ENCODE peak calls at places on chromosomes 13 and 19, in seven cellular contexts. D is KG1, C is activated B cell treated with CpG ODN at 0.5 μM for 24 hours, M is choroid plexus epithelial cell, E is AG10803, Z is fibroblast of lung, P is iPS-NIHi11. A is an unnamed sample.

GRCh38 chr13:25276748-25277147 is 10.5 kb downstream of the MTMR6 start:
- DNase-seq in C (no peak), E (no peak), D (no peak), M (peak; percentile 14), Z (peak; percentile 2), P (no peak), A (peak; percentile 36)

GRCh38 chr19:495440-496332 is 600 bp upstream of the MADCAM1 start:
- DNase-seq in D (no peak), C (no peak), E (peak; percentile 19), M (no peak), P (peak; percentile 78), Z (peak; percentile 20), A (peak; percentile 20)

GRCh38 chr19:45160870-45161714 is at the start of gene NKPD1:
- DNase-seq in D (no peak), M (no peak), P (peak; percentile 78), Z (no peak), C (no peak), E (no peak), A (no peak)

GRCh38 chr13:99467764-99468163 is 33.5 kb upstream of the TM9SF2 start:
- DNase-seq in D (no peak), E (peak; percentile 25), Z (peak; percentile 43), M (peak; percentile 66), P (no peak), C (no peak), A (peak; percentile 50)

GRCh38 chr13:30895773-30896172 is 10.3 kb upstream of the MEDAG start:
- DNase-seq in P (no peak), E (peak; percentile 95), C (no peak), M (peak; percentile 97), Z (peak; percentile 91), D (no peak), A (peak; percentile 87)

GRCh38 chr13:99590519-99591011 is 89.3 kb downstream of the TM9SF2 start:
- DNase-seq in P (no peak), D (no peak), M (peak; percentile 47), C (no peak), Z (peak; percentile 74), E (peak; percentile 21), A (peak; percentile 66)

GRCh38 chr13:33057019-33057785 is 41.0 kb downstream of the KL start:
- DNase-seq in D (no peak), E (peak; percentile 15), C (no peak), Z (no peak), M (peak; percentile 55), P (peak; percentile 51), A (peak; percentile 23)

GRCh38 chr19:42555801-42556200 is 27.5 kb upstream of the CEACAM1 start:
- DNase-seq in E (no peak), C (no peak), P (no peak), M (no peak), Z (no peak), D (peak; percentile 53), A (no peak)

GRCh38 chr19:38666662-38667448 is 19.4 kb downstream of the ACTN4 start:
- DNase-seq in M (peak; percentile 66), C (no peak), E (peak; percentile 87), D (no peak), P (no peak), Z (peak; percentile 74), A (peak; percentile 79)

GRCh38 chr13:52677823-52678222 is 25.2 kb downstream of the SUGT1 start:
- DNase-seq in E (no peak), Z (no peak), M (no peak), D (no peak), C (no peak), P (no peak), A (no peak)

GRCh38 chr13:110685305-110685704 is 20.6 kb downstream of the CARS2 start:
- DNase-seq in D (no peak), E (peak; percentile 29), M (peak; percentile 76), Z (peak; percentile 18), P (no peak), C (no peak), A (peak; percentile 46)

GRCh38 chr13:33228645-33229445 is 56.7 kb downstream of the STARD13 start:
- DNase-seq in E (peak; percentile 82), P (peak; percentile 64), D (peak; percentile 9), M (peak; percentile 72), C (no peak), Z (peak; percentile 70), A (peak; percentile 85)

GRCh38 chr19:3661284-3662238 is 35.0 kb upstream of the CACTIN start:
- DNase-seq in E (no peak), D (no peak), P (no peak), Z (no peak), M (no peak), C (no peak), A (no peak)

GRCh38 chr13:20160346-20161274 is at the start of gene GJA3:
- DNase-seq in C (peak; percentile 54), E (peak; percentile 4), M (peak; percentile 11), Z (peak; percentile 29), D (no peak), P (peak; percentile 81), A (no peak)

GRCh38 chr19:16327131-16327450 is 2.5 kb downstream of the KLF2 start:
- DNase-seq in Z (no peak), P (no peak), M (no peak), D (no peak), C (no peak), E (peak; percentile 4), A (no peak)

GRCh38 chr19:15251749-15252397 is 19.6 kb upstream of the EPHX3 start:
- DNase-seq in P (peak; percentile 91), C (no peak), M (peak; percentile 97), E (peak; percentile 98), Z (peak; percentile 98), D (no peak), A (peak; percentile 96)

GRCh38 chr19:31317098-31317497 is 32.1 kb downstream of the TSHZ3 start:
- DNase-seq in D (no peak), C (no peak), Z (no peak), P (no peak), M (no peak), E (no peak), A (no peak)

GRCh38 chr13:75960538-75960994 is 324.4 kb downstream of the LMO7 start:
- DNase-seq in D (no peak), Z (no peak), M (no peak), P (no peak), E (no peak), C (no peak), A (no peak)